ENCODE peak calls at places on chromosomes 5 and 9, in nine cellular contexts. L, F, I, A, K, E, H, Y and D are unnamed samples.

GRCh38 chr5:133421394-133421793 is 190.9 kb downstream of the FSTL4 start:
- DNase-seq in L (peak; percentile 17), F (no peak), I (peak; percentile 4), A (peak; percentile 18), K (no peak), E (peak; percentile 60), H (no peak), Y (no peak), D (no peak)

GRCh38 chr9:106405871-106406435 is 457.0 kb upstream of the ZNF462 start:
- DNase-seq in L (peak; percentile 66), F (no peak), I (no peak), A (no peak), K (no peak), E (no peak), H (no peak), Y (no peak), D (no peak)

GRCh38 chr9:128505414-128505765 is 871 bp downstream of the GLE1 start:
- DNase-seq in L (peak; percentile 53), F (no peak), I (peak; percentile 56), A (peak; percentile 39), K (no peak), E (no peak), H (no peak), Y (no peak), D (peak; percentile 4)

GRCh38 chr9:90074319-90074962 is 469.6 kb downstream of the GADD45G start:
- DNase-seq in L (no peak), F (no peak), I (no peak), A (no peak), K (no peak), E (no peak), H (no peak), Y (no peak), D (no peak)

GRCh38 chr9:121359358-121360294 is 10.4 kb downstream of the STOM start:
- DNase-seq in L (peak; percentile 62), F (no peak), I (peak; percentile 36), A (peak; percentile 72), K (no peak), E (peak; percentile 32), H (no peak), Y (no peak), D (no peak)

GRCh38 chr5:138653502-138653901 is 78.3 kb upstream of the HSPA9 start:
- DNase-seq in L (no peak), F (no peak), I (peak; percentile 22), A (peak; percentile 52), K (no peak), E (peak; percentile 61), H (no peak), Y (no peak), D (no peak)

GRCh38 chr9:1083325-1083913 is 33.3 kb downstream of the DMRT2 start:
- DNase-seq in L (no peak), F (peak; percentile 8), I (no peak), A (no peak), K (peak; percentile 23), E (peak; percentile 24), H (no peak), Y (no peak), D (no peak)

GRCh38 chr9:123544007-123544827 is 188.2 kb downstream of the CRB2 start:
- DNase-seq in L (peak; percentile 22), F (peak; percentile 39), I (peak; percentile 67), A (peak; percentile 65), K (no peak), E (peak; percentile 46), H (no peak), Y (no peak), D (no peak)

GRCh38 chr9:127586537-127586936 is 25.5 kb upstream of the STXBP1 start:
- DNase-seq in L (peak; percentile 66), F (peak; percentile 76), I (peak; percentile 88), A (peak; percentile 87), K (peak; percentile 75), E (peak; percentile 76), H (peak; percentile 32), Y (no peak), D (no peak)

GRCh38 chr9:2059131-2059929 is 44.2 kb downstream of the SMARCA2 start:
- DNase-seq in L (peak; percentile 41), F (no peak), I (no peak), A (no peak), K (no peak), E (no peak), H (no peak), Y (no peak), D (no peak)

GRCh38 chr5:139745800-139746690 is 49.6 kb upstream of the PSD2 start:
- DNase-seq in L (peak; percentile 83), F (peak; percentile 86), I (peak; percentile 76), A (peak; percentile 77), K (peak; percentile 38), E (peak; percentile 77), H (peak; percentile 33), Y (no peak), D (peak; percentile 72)

GRCh38 chr5:157575096-157575872 is at the start of gene ADAM19:
- DNase-seq in L (peak; percentile 74), F (peak; percentile 69), I (peak; percentile 58), A (peak; percentile 63), K (no peak), E (no peak), H (peak; percentile 33), Y (no peak), D (no peak)

GRCh38 chr5:15734058-15734457 is 234.1 kb downstream of the FBXL7 start:
- DNase-seq in L (no peak), F (no peak), I (no peak), A (no peak), K (no peak), E (peak; percentile 4), H (no peak), Y (no peak), D (no peak)

GRCh38 chr5:136808756-136809155 is 443.4 kb upstream of the TRPC7 start:
- DNase-seq in L (peak; percentile 38), F (no peak), I (no peak), A (no peak), K (no peak), E (no peak), H (no peak), Y (no peak), D (no peak)

GRCh38 chr5:963310-963672 is 45.3 kb upstream of the NKD2 start:
- DNase-seq in L (no peak), F (no peak), I (no peak), A (no peak), K (no peak), E (no peak), H (no peak), Y (no peak), D (no peak)

GRCh38 chr9:34493972-34494535 is 28.7 kb downstream of the ENHO start:
- DNase-seq in L (peak; percentile 42), F (peak; percentile 70), I (peak; percentile 63), A (peak; percentile 64), K (no peak), E (peak; percentile 67), H (peak; percentile 13), Y (peak; percentile 15), D (peak; percentile 12)

GRCh38 chr5:146745937-146746577 is 132.5 kb downstream of the PPP2R2B start:
- DNase-seq in L (peak; percentile 30), F (no peak), I (no peak), A (no peak), K (no peak), E (no peak), H (no peak), Y (no peak), D (no peak)

GRCh38 chr9:98958271-98958989 is 14.7 kb downstream of the COL15A1 start:
- DNase-seq in L (peak; percentile 87), F (no peak), I (peak; percentile 87), A (peak; percentile 80), K (no peak), E (no peak), H (no peak), Y (no peak), D (peak; percentile 55)

GRCh38 chr5:172410839-172411238 is 43.5 kb downstream of the SH3PXD2B start:
- DNase-seq in L (peak; percentile 67), F (no peak), I (peak; percentile 89), A (peak; percentile 47), K (no peak), E (no peak), H (no peak), Y (no peak), D (peak; percentile 39)

GRCh38 chr9:133813749-133814585 is 75.8 kb upstream of the SARDH start:
- DNase-seq in L (no peak), F (no peak), I (no peak), A (peak; percentile 15), K (no peak), E (no peak), H (no peak), Y (no peak), D (peak; percentile 40)

GRCh38 chr9:32589083-32589713 is 16.2 kb upstream of the NDUFB6 start:
- DNase-seq in L (peak; percentile 69), F (no peak), I (peak; percentile 75), A (peak; percentile 74), K (no peak), E (peak; percentile 76), H (no peak), Y (no peak), D (peak; percentile 17)

GRCh38 chr5:84752780-84753179 is 368.1 kb upstream of the EDIL3 start:
- DNase-seq in L (no peak), F (no peak), I (no peak), A (no peak), K (no peak), E (no peak), H (no peak), Y (no peak), D (no peak)
- H3K4me3 ChIP-seq in L (no peak overlapping the region), F (no peak overlapping the region), I (no peak overlapping the region), A (no peak overlapping the region), K (no peak overlapping the region), E (no peak overlapping the region), H (no peak overlapping the region), Y (no peak overlapping the region), D (no peak overlapping the region)

GRCh38 chr9:136095495-136096058 is 488 bp upstream of the NACC2 start:
- DNase-seq in L (peak; percentile 45), F (peak; percentile 39), I (peak; percentile 26), A (peak; percentile 44), K (no peak), E (peak; percentile 57), H (no peak), Y (no peak), D (no peak)
- H3K4me3 ChIP-seq in L (peak overlapping the region; percentile 76), F (peak overlapping the region; percentile 55), I (peak overlapping the region; percentile 75), A (peak overlapping the region; percentile 57), K (peak overlapping the region; percentile 95), E (peak overlapping the region; percentile 34), H (peak overlapping the region; percentile 44), Y (peak overlapping the region; percentile 54), D (peak overlapping the region; percentile 73)

GRCh38 chr9:114389612-114390368 is 2.0 kb upstream of the AKNA start:
- DNase-seq in L (no peak), F (no peak), I (no peak), A (no peak), K (no peak), E (peak; percentile 44), H (no peak), Y (no peak), D (no peak)
- H3K4me3 ChIP-seq in L (no peak overlapping the region), F (no peak overlapping the region), I (no peak overlapping the region), A (no peak overlapping the region), K (no peak overlapping the region), E (no peak overlapping the region), H (peak overlapping the region; percentile 98), Y (no peak overlapping the region), D (no peak overlapping the region)

DNA sequence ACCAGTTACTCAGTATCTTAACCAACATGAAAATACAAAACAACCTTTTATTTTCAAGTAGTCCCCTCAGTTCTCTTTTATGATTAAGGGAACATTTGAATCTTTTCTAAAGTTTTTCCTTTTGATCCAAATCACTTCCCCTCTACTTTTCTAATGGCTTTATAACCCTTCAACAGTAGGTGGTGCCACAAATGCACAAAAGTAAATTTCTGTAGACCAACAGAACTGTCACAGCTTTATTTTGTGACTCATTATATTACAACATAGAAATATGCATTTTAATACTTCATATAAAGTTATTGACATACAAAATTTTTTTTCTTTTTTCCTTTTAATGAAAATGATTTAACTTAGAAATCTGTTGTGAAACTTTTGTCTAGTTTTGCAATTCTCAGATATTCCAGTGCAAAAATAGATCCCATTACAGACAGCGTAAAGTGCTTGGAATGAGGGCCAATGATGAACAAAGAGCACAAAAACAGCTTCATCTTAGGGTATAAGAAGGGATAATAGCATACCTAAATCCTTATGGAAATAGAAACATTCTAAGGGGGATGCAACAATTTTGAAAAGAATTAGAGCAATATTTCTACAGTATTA is 17.0 kb downstream of the NIPSNAP3B start:
- DNase-seq in L (peak; percentile 12), F (no peak), I (peak; percentile 39), A (peak; percentile 56), K (no peak), E (peak; percentile 57), H (no peak), Y (no peak), D (no peak)
- H3K4me3 ChIP-seq in L (no peak overlapping the region), F (no peak overlapping the region), I (no peak overlapping the region), A (no peak overlapping the region), K (no peak overlapping the region), E (no peak overlapping the region), H (no peak overlapping the region), Y (no peak overlapping the region), D (no peak overlapping the region)